ENCODE peak calls at places on chromosomes 2 and 18, in seven cellular contexts. G is transverse colon; Z is OCI-M1; M is CD8-positive, alpha-beta memory T cell; X is stimulated activated CD8-positive, alpha-beta memory T cell treated with anti-CD3 and anti-CD28 coated beads, Interleukin-4, amount 100 ng/mL, for 1 hour; N is SJSA1; Q is activated gamma-delta T cell treated with anti-CD3 and anti-CD28 coated beads, Interleukin-2, amount 50 U/mL, for 16 hours. W is an unnamed sample.

GRCh38 chr18:13553449-13553848 is 172.9 kb downstream of the FAM210A start:
- DNase-seq in N (no peak), Q (no peak), M (no peak), X (no peak), G (no peak), Z (no peak), W (no peak)

GRCh38 chr2:146730882-146731281 is 1113.9 kb upstream of the ACVR2A start:
- DNase-seq in Z (peak; percentile 9), N (no peak), Q (no peak), G (no peak), X (no peak), M (no peak), W (no peak)

GRCh38 chr2:149561309-149561926 is 26.2 kb downstream of the MMADHC start:
- DNase-seq in Z (peak; percentile 71), M (no peak), N (no peak), G (no peak), Q (no peak), X (no peak), W (no peak)

GRCh38 chr2:99259465-99259864 is 4.0 kb upstream of the LYG2 start:
- DNase-seq in Z (no peak), M (no peak), Q (no peak), X (no peak), N (no peak), G (no peak), W (no peak)

GRCh38 chr2:136129601-136130000 is 11.7 kb upstream of the CXCR4 start:
- DNase-seq in G (no peak), Q (no peak), N (no peak), M (peak; percentile 75), Z (no peak), X (no peak), W (no peak)

GRCh38 chr2:237689569-237690131 is 62.3 kb downstream of the LRRFIP1 start:
- DNase-seq in Z (no peak), N (no peak), M (no peak), Q (no peak), X (no peak), G (peak; percentile 73), W (no peak)

GRCh38 chr2:62217421-62217820 is 21.5 kb downstream of the B3GNT2 start:
- DNase-seq in G (no peak), X (no peak), N (no peak), Z (no peak), M (no peak), Q (no peak), W (peak; percentile 12)

GRCh38 chr2:215705771-215706261 is 269.9 kb upstream of the FN1 start:
- DNase-seq in G (no peak), X (no peak), M (no peak), Q (no peak), Z (no peak), N (no peak), W (no peak)

GRCh38 chr2:8574196-8575010 is 107.5 kb upstream of the ID2 start:
- DNase-seq in Z (no peak), M (no peak), N (no peak), Q (no peak), X (no peak), G (no peak), W (no peak)

GRCh38 chr2:39642054-39642742 is 23.5 kb upstream of the TMEM178A start:
- DNase-seq in Z (no peak), X (no peak), M (no peak), G (no peak), N (peak; percentile 83), Q (no peak), W (no peak)

GRCh38 chr2:237685408-237685807 is 58.0 kb downstream of the LRRFIP1 start:
- DNase-seq in M (no peak), X (no peak), N (no peak), G (no peak), Z (peak; percentile 40), Q (no peak), W (no peak)

GRCh38 chr18:55856679-55857078 is 268.7 kb upstream of the TCF4 start:
- DNase-seq in Z (no peak), Q (no peak), X (no peak), N (no peak), M (no peak), G (no peak), W (no peak)

GRCh38 chr2:189522435-189523151 is 58.0 kb downstream of the SLC40A1 start:
- DNase-seq in G (peak; percentile 36), Z (peak; percentile 34), N (no peak), Q (no peak), X (no peak), M (no peak), W (no peak)

GRCh38 chr2:28175028-28175427 is 217.6 kb upstream of the FOSL2 start:
- DNase-seq in M (no peak), Z (no peak), Q (no peak), G (no peak), N (no peak), X (no peak), W (no peak)

GRCh38 chr2:237901932-237902846 is 42.8 kb downstream of the RAMP1 start:
- DNase-seq in G (no peak), Q (no peak), M (no peak), X (no peak), N (no peak), Z (no peak), W (peak; percentile 71)

GRCh38 chr2:28668106-28668814 is 83.4 kb upstream of the PPP1CB start:
- DNase-seq in M (no peak), N (no peak), Z (no peak), G (no peak), Q (no peak), X (no peak), W (no peak)

GRCh38 chr2:3154146-3154545 is 223.5 kb downstream of the EIPR1 start:
- DNase-seq in X (no peak), M (no peak), G (no peak), N (no peak), Q (no peak), Z (no peak), W (no peak)

GRCh38 chr2:236715077-236715476 is 145.5 kb downstream of the ACKR3 start:
- DNase-seq in Q (no peak), Z (no peak), X (no peak), M (no peak), G (no peak), N (peak; percentile 87), W (no peak)

GRCh38 chr2:120683081-120683480 is 52.6 kb upstream of the GLI2 start:
- DNase-seq in Z (no peak), N (no peak), Q (no peak), M (no peak), X (no peak), G (no peak), W (no peak)

GRCh38 chr2:10340593-10340975 is 37.9 kb downstream of the HPCAL1 start:
- DNase-seq in G (no peak), Q (no peak), Z (no peak), N (no peak), M (no peak), X (no peak), W (peak; percentile 2)

GRCh38 chr2:175937216-175937615 is 64.9 kb downstream of the LNPK start:
- DNase-seq in Z (no peak), G (peak; percentile 10), N (no peak), M (no peak), Q (no peak), X (no peak), W (no peak)

GRCh38 chr2:111534816-111535803 is 348.9 kb downstream of the ANAPC1 start:
- DNase-seq in G (peak; percentile 37), N (no peak), X (no peak), Q (no peak), Z (peak; percentile 41), M (peak; percentile 51), W (no peak)

W was measured in natural killer cell treated with Interleukin-12 subunit alpha and Interleukin-12 subunit beta and Interleukin-15 and Interleukin-18, amount 100 ng/mL, for 72 hours.